ENCODE peak calls at places on chromosomes 2 and 18, in five cellular contexts. One of them, this sample, is unnamed.

GRCh38 chr2:45190481-45190880 is 181.2 kb upstream of the SIX2 start:
- DNase-seq in GM12878: no peak
- DNase-seq in A549: no peak
- DNase-seq in HEK293T: no peak
- DNase-seq in K562: peak
- DNase-seq in this sample: peak

GRCh38 chr2:132670961-132671781 is 1.2 kb upstream of the LYPD1 start:
- DNase-seq in GM12878: no peak
- DNase-seq in A549: peak
- DNase-seq in HEK293T: peak
- DNase-seq in K562: no peak
- DNase-seq in this sample: peak

GRCh38 chr2:2229898-2230817 is 100.9 kb downstream of the MYT1L start:
- DNase-seq in GM12878: no peak
- DNase-seq in A549: no peak
- DNase-seq in HEK293T: no peak
- DNase-seq in K562: no peak
- DNase-seq in this sample: no peak

GRCh38 chr18:22346968-22347611 is 70.6 kb downstream of the CTAGE1 start:
- DNase-seq in GM12878: no peak
- DNase-seq in A549: no peak
- DNase-seq in HEK293T: peak
- DNase-seq in K562: peak
- DNase-seq in this sample: peak

GRCh38 chr18:62284637-62285036 is 40.5 kb upstream of the TNFRSF11A start:
- DNase-seq in GM12878: no peak
- DNase-seq in A549: no peak
- DNase-seq in HEK293T: no peak
- DNase-seq in K562: no peak
- DNase-seq in this sample: no peak

GRCh38 chr2:38526195-38526594 is 76.5 kb downstream of the HNRNPLL start:
- DNase-seq in GM12878: no peak
- DNase-seq in A549: no peak
- DNase-seq in HEK293T: no peak
- DNase-seq in K562: no peak
- DNase-seq in this sample: peak

GRCh38 chr2:113248997-113249770 is 29.5 kb downstream of the PAX8 start:
- DNase-seq in GM12878: peak
- DNase-seq in A549: peak
- DNase-seq in HEK293T: peak
- DNase-seq in K562: peak
- DNase-seq in this sample: peak

GRCh38 chr2:112154246-112155110 is 16.3 kb downstream of the FBLN7 start:
- DNase-seq in GM12878: no peak
- DNase-seq in A549: no peak
- DNase-seq in HEK293T: no peak
- DNase-seq in K562: no peak
- DNase-seq in this sample: no peak

GRCh38 chr2:100646039-100646438 is 83.2 kb downstream of the PDCL3 start:
- DNase-seq in GM12878: no peak
- DNase-seq in A549: no peak
- DNase-seq in HEK293T: no peak
- DNase-seq in K562: no peak
- DNase-seq in this sample: no peak

GRCh38 chr18:76445275-76445674 is 49.8 kb downstream of the ZNF516 start:
- DNase-seq in GM12878: no peak
- DNase-seq in A549: peak
- DNase-seq in HEK293T: no peak
- DNase-seq in K562: no peak
- DNase-seq in this sample: peak

GRCh38 chr2:217512259-217512658 is 490.5 kb downstream of the TNS1 start:
- DNase-seq in GM12878: no peak
- DNase-seq in A549: no peak
- DNase-seq in HEK293T: no peak
- DNase-seq in K562: no peak
- DNase-seq in this sample: no peak

GRCh38 chr2:216339456-216340279 is 32.6 kb downstream of the MARCHF4 start:
- DNase-seq in GM12878: no peak
- DNase-seq in A549: no peak
- DNase-seq in HEK293T: peak
- DNase-seq in K562: no peak
- DNase-seq in this sample: peak

GRCh38 chr2:223725494-223725893 is 111.9 kb downstream of the AP1S3 start:
- DNase-seq in GM12878: no peak
- DNase-seq in A549: peak
- DNase-seq in HEK293T: peak
- DNase-seq in K562: peak
- DNase-seq in this sample: peak

GRCh38 chr18:58303363-58303762 is 259.3 kb downstream of the NEDD4L start:
- DNase-seq in GM12878: no peak
- DNase-seq in A549: no peak
- DNase-seq in HEK293T: no peak
- DNase-seq in K562: no peak
- DNase-seq in this sample: no peak

GRCh38 chr2:230828272-230828961 is 36.3 kb upstream of the ITM2C start:
- DNase-seq in GM12878: no peak
- DNase-seq in A549: no peak
- DNase-seq in HEK293T: no peak
- DNase-seq in K562: no peak
- DNase-seq in this sample: no peak

GRCh38 chr2:70659551-70659950 is 105.9 kb upstream of the TGFA start:
- DNase-seq in GM12878: no peak
- DNase-seq in A549: no peak
- DNase-seq in HEK293T: no peak
- DNase-seq in K562: no peak
- DNase-seq in this sample: no peak

GRCh38 chr18:45171575-45172225 is 443.6 kb upstream of the SLC14A2 start:
- DNase-seq in GM12878: no peak
- DNase-seq in A549: no peak
- DNase-seq in HEK293T: no peak
- DNase-seq in K562: no peak
- DNase-seq in this sample: no peak

GRCh38 chr2:228401065-228401912 is 219.8 kb upstream of the SPHKAP start:
- DNase-seq in GM12878: no peak
- DNase-seq in A549: no peak
- DNase-seq in HEK293T: no peak
- DNase-seq in K562: peak
- DNase-seq in this sample: no peak

GRCh38 chr2:118319271-118319684 is 231.0 kb downstream of the INSIG2 start:
- DNase-seq in GM12878: no peak
- DNase-seq in A549: no peak
- DNase-seq in HEK293T: no peak
- DNase-seq in K562: no peak
- DNase-seq in this sample: no peak

GRCh38 chr2:237889016-237889415 is 29.6 kb downstream of the RAMP1 start:
- DNase-seq in GM12878: no peak
- DNase-seq in A549: no peak
- DNase-seq in HEK293T: no peak
- DNase-seq in K562: no peak
- DNase-seq in this sample: no peak

GRCh38 chr2:149715894-149716293 is 128.3 kb upstream of the MMADHC start:
- DNase-seq in GM12878: no peak
- DNase-seq in A549: no peak
- DNase-seq in HEK293T: no peak
- DNase-seq in K562: no peak
- DNase-seq in this sample: no peak

GRCh38 chr2:120876526-120877280 is 141.0 kb downstream of the GLI2 start:
- DNase-seq in GM12878: no peak
- DNase-seq in A549: no peak
- DNase-seq in HEK293T: no peak
- DNase-seq in K562: no peak
- DNase-seq in this sample: no peak

GRCh38 chr2:233105156-233105895 is 45.2 kb downstream of the INPP5D start:
- DNase-seq in GM12878: no peak
- DNase-seq in A549: no peak
- DNase-seq in HEK293T: no peak
- DNase-seq in K562: no peak
- DNase-seq in this sample: no peak

GRCh38 chr2:38601463-38602135 is 1.1 kb downstream of the HNRNPLL start:
- DNase-seq in GM12878: no peak
- DNase-seq in A549: no peak
- DNase-seq in HEK293T: no peak
- DNase-seq in K562: peak
- DNase-seq in this sample: peak

GRCh38 chr2:73290049-73290839 is 3.1 kb downstream of the EGR4 start:
- DNase-seq in GM12878: no peak
- DNase-seq in A549: peak
- DNase-seq in HEK293T: peak
- DNase-seq in K562: peak
- DNase-seq in this sample: peak

DNA sequence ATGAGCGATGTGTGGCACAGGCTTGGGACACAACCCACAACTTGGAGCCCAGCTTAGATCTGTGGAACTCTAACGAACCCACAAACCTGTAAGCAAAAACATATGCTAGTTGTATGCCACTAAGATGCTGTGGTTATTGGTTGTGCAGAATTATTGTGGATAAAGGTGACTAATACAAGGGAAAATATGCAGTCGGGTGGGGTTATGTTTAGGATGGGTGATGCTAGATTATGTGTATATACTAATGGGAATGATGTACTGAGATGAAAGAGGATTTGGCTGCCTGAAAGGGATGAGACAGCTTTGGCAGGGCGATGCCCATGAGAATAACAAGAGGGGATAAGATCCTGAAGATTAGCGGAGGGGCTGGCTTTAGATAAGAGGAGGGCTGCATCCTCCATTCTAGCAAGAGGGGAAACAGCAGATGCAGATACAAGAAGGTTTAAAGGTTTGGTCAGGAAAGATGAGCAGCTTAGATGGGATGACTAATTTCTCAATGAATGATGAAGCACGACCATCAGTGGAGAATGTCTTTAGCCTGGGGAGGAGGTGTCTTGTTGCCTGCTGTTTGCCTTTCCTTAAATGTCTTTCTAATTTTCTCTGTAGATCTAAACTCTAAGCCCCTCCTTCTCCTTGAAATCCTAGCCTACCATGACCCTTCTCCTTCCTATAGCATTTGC is 49.6 kb downstream of the GALNT14 start:
- DNase-seq in GM12878: no peak
- DNase-seq in A549: no peak
- DNase-seq in HEK293T: no peak
- DNase-seq in K562: no peak
- DNase-seq in this sample: no peak
- TF ChIP-seq BHLHE40 in GM12878: no peak
- TF ChIP-seq BHLHE40 in A549: no peak
- TF ChIP-seq BHLHE40 in HEK293T: no peak
- TF ChIP-seq BHLHE40 in K562: no peak
- TF ChIP-seq BHLHE40 in this sample: no peak

GRCh38 chr2:144454466-144455287 is 65.2 kb downstream of the ZEB2 start:
- DNase-seq in GM12878: no peak
- DNase-seq in A549: no peak
- DNase-seq in HEK293T: no peak
- DNase-seq in K562: peak
- DNase-seq in this sample: peak

GRCh38 chr2:144453486-144454158 is 66.3 kb downstream of the ZEB2 start:
- DNase-seq in GM12878: no peak
- DNase-seq in A549: no peak
- DNase-seq in HEK293T: no peak
- DNase-seq in K562: no peak
- DNase-seq in this sample: peak

GRCh38 chr2:144452169-144453038 is 67.5 kb downstream of the ZEB2 start:
- DNase-seq in GM12878: no peak
- DNase-seq in A549: peak
- DNase-seq in HEK293T: peak
- DNase-seq in K562: peak
- DNase-seq in this sample: peak

GRCh38 chr2:144451443-144451842 is 68.5 kb downstream of the ZEB2 start:
- DNase-seq in GM12878: no peak
- DNase-seq in A549: no peak
- DNase-seq in HEK293T: no peak
- DNase-seq in K562: no peak
- DNase-seq in this sample: no peak

GRCh38 chr2:144453039-144453336 is 66.9 kb downstream of the ZEB2 start:
- DNase-seq in GM12878: no peak
- DNase-seq in A549: no peak
- DNase-seq in HEK293T: no peak
- DNase-seq in K562: no peak
- DNase-seq in this sample: peak
- TF ChIP-seq BHLHE40 in GM12878: no peak
- TF ChIP-seq BHLHE40 in A549: no peak
- TF ChIP-seq BHLHE40 in HEK293T: no peak
- TF ChIP-seq BHLHE40 in K562: no peak
- TF ChIP-seq BHLHE40 in this sample: no peak

DNA sequence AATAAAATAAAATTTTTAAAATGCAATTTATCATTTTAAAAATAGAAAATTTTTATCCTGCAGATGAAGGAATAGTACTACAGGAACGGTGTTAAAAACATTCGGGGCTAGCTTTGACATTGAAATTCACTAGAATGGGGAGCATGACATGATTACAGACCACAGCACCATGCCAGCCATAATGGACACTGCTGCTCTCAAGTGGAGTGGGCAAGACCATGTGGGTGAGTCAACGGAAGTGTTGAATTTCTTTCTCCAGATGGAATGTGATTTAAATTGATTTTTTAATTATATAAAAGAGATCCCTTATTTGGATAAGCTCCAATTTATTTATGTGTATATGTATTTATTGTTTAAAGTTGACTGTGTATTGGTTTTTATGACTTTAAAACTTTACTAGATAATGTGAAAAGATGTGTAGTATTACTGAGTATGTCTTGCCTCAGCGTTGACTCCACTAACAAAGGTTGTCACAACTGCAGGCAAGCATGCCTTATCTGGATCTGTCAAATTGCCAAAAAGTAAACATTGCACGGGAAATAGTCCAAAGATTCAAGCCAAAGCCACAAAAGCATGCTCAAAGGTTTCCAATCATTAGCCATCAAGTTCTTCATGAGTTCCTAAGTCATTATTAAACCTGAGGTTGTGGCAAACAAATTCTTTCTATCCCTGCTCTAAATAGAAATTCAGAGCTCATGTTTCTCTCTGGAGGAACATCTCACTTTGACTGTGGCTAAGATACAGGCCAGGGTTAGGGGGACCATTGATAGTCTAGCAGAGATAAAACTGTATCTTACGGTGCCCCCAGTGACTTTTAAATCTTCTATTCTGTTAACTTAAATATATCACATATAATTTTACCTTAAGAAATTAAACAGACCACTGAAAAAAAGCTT is 536.9 kb downstream of the TMX3 start:
- DNase-seq in GM12878: no peak
- DNase-seq in A549: no peak
- DNase-seq in HEK293T: no peak
- DNase-seq in K562: no peak
- DNase-seq in this sample: peak
- TF ChIP-seq BHLHE40 in GM12878: no peak
- TF ChIP-seq BHLHE40 in A549: no peak
- TF ChIP-seq BHLHE40 in HEK293T: no peak
- TF ChIP-seq BHLHE40 in K562: no peak
- TF ChIP-seq BHLHE40 in this sample: peak

GRCh38 chr2:157444643-157445040 is 753 bp upstream of the CYTIP start:
- DNase-seq in GM12878: no peak
- DNase-seq in A549: no peak
- DNase-seq in HEK293T: no peak
- DNase-seq in K562: no peak
- DNase-seq in this sample: no peak
- TF ChIP-seq BHLHE40 in GM12878: peak
- TF ChIP-seq BHLHE40 in A549: no peak
- TF ChIP-seq BHLHE40 in HEK293T: no peak
- TF ChIP-seq BHLHE40 in K562: no peak
- TF ChIP-seq BHLHE40 in this sample: no peak

GRCh38 chr2:21317131-21317530 is 193.4 kb downstream of the TDRD15 start:
- DNase-seq in GM12878: no peak
- DNase-seq in A549: peak
- DNase-seq in HEK293T: peak
- DNase-seq in K562: peak
- DNase-seq in this sample: peak
- TF ChIP-seq BHLHE40 in GM12878: no peak
- TF ChIP-seq BHLHE40 in A549: no peak
- TF ChIP-seq BHLHE40 in HEK293T: no peak
- TF ChIP-seq BHLHE40 in K562: no peak
- TF ChIP-seq BHLHE40 in this sample: no peak

GRCh38 chr2:171852489-171852888 is 41.6 kb downstream of the SLC25A12 start:
- DNase-seq in GM12878: no peak
- DNase-seq in A549: no peak
- DNase-seq in HEK293T: no peak
- DNase-seq in K562: no peak
- DNase-seq in this sample: peak
- TF ChIP-seq BHLHE40 in GM12878: no peak
- TF ChIP-seq BHLHE40 in A549: no peak
- TF ChIP-seq BHLHE40 in HEK293T: no peak
- TF ChIP-seq BHLHE40 in K562: no peak
- TF ChIP-seq BHLHE40 in this sample: no peak

This sample was measured in IMR-90.